ENCODE peak calls at places on chromosomes 13 and 19, in seven cellular contexts. One of them, this sample, is unnamed.

GRCh38 chr19:16385296-16385695 is 60.7 kb downstream of the KLF2 start:
- DNase-seq in lower leg skin: no peak
- DNase-seq in neural crest cell: no peak
- DNase-seq in dorsolateral prefrontal cortex: no peak
- DNase-seq in epithelial cell of esophagus: no peak
- DNase-seq in CD4-positive, alpha-beta T cell: no peak
- DNase-seq in left ventricle myocardium inferior: peak; percentile 14
- DNase-seq in this sample: no peak

GRCh38 chr13:36815069-36815468 is 4.0 kb upstream of the RFXAP start:
- DNase-seq in epithelial cell of esophagus: no peak
- DNase-seq in CD4-positive, alpha-beta T cell: no peak
- DNase-seq in dorsolateral prefrontal cortex: no peak
- DNase-seq in neural crest cell: no peak
- DNase-seq in lower leg skin: no peak
- DNase-seq in left ventricle myocardium inferior: no peak
- DNase-seq in this sample: peak; percentile 44

GRCh38 chr13:26007774-26008173 is 44.0 kb downstream of the SHISA2 start:
- DNase-seq in neural crest cell: no peak
- DNase-seq in epithelial cell of esophagus: no peak
- DNase-seq in CD4-positive, alpha-beta T cell: no peak
- DNase-seq in dorsolateral prefrontal cortex: no peak
- DNase-seq in lower leg skin: no peak
- DNase-seq in left ventricle myocardium inferior: no peak
- DNase-seq in this sample: no peak

GRCh38 chr19:5786593-5787551 is 2.3 kb upstream of the PRR22 start:
- DNase-seq in neural crest cell: no peak
- DNase-seq in left ventricle myocardium inferior: no peak
- DNase-seq in lower leg skin: no peak
- DNase-seq in CD4-positive, alpha-beta T cell: no peak
- DNase-seq in epithelial cell of esophagus: no peak
- DNase-seq in dorsolateral prefrontal cortex: no peak
- DNase-seq in this sample: no peak

GRCh38 chr19:48398329-48399235 is 5.1 kb downstream of the GRIN2D start:
- DNase-seq in neural crest cell: peak; percentile 70
- DNase-seq in lower leg skin: peak; percentile 94
- DNase-seq in epithelial cell of esophagus: peak; percentile 91
- DNase-seq in dorsolateral prefrontal cortex: no peak
- DNase-seq in CD4-positive, alpha-beta T cell: peak; percentile 81
- DNase-seq in left ventricle myocardium inferior: peak; percentile 80
- DNase-seq in this sample: peak; percentile 96

GRCh38 chr19:18118420-18119242 is 21.1 kb downstream of the MAST3 start:
- DNase-seq in lower leg skin: no peak
- DNase-seq in left ventricle myocardium inferior: no peak
- DNase-seq in dorsolateral prefrontal cortex: no peak
- DNase-seq in CD4-positive, alpha-beta T cell: no peak
- DNase-seq in neural crest cell: no peak
- DNase-seq in epithelial cell of esophagus: no peak
- DNase-seq in this sample: peak; percentile 56

GRCh38 chr13:41658057-41658642 is 200.8 kb downstream of the RGCC start:
- DNase-seq in epithelial cell of esophagus: peak; percentile 39
- DNase-seq in CD4-positive, alpha-beta T cell: no peak
- DNase-seq in lower leg skin: no peak
- DNase-seq in dorsolateral prefrontal cortex: no peak
- DNase-seq in left ventricle myocardium inferior: no peak
- DNase-seq in neural crest cell: no peak
- DNase-seq in this sample: peak; percentile 81

GRCh38 chr19:16957151-16957662 is 68.4 kb downstream of the F2RL3 start:
- DNase-seq in neural crest cell: no peak
- DNase-seq in dorsolateral prefrontal cortex: no peak
- DNase-seq in left ventricle myocardium inferior: no peak
- DNase-seq in epithelial cell of esophagus: peak; percentile 30
- DNase-seq in lower leg skin: peak; percentile 78
- DNase-seq in CD4-positive, alpha-beta T cell: no peak
- DNase-seq in this sample: no peak

GRCh38 chr13:91817250-91817649 is 418.8 kb downstream of the GPC5 start:
- DNase-seq in dorsolateral prefrontal cortex: no peak
- DNase-seq in neural crest cell: no peak
- DNase-seq in epithelial cell of esophagus: no peak
- DNase-seq in CD4-positive, alpha-beta T cell: no peak
- DNase-seq in left ventricle myocardium inferior: no peak
- DNase-seq in lower leg skin: no peak
- DNase-seq in this sample: peak; percentile 0

GRCh38 chr13:43245374-43245964 is 222.1 kb downstream of the DNAJC15 start:
- DNase-seq in epithelial cell of esophagus: peak; percentile 76
- DNase-seq in CD4-positive, alpha-beta T cell: no peak
- DNase-seq in left ventricle myocardium inferior: no peak
- DNase-seq in neural crest cell: no peak
- DNase-seq in dorsolateral prefrontal cortex: no peak
- DNase-seq in lower leg skin: no peak
- DNase-seq in this sample: peak; percentile 90

GRCh38 chr13:65414187-65414586 is 1815.9 kb downstream of the PCDH9 start:
- DNase-seq in dorsolateral prefrontal cortex: no peak
- DNase-seq in epithelial cell of esophagus: no peak
- DNase-seq in CD4-positive, alpha-beta T cell: no peak
- DNase-seq in left ventricle myocardium inferior: no peak
- DNase-seq in neural crest cell: no peak
- DNase-seq in lower leg skin: no peak
- DNase-seq in this sample: no peak

GRCh38 chr13:92158335-92158734 is 759.9 kb downstream of the GPC5 start:
- DNase-seq in lower leg skin: no peak
- DNase-seq in left ventricle myocardium inferior: no peak
- DNase-seq in CD4-positive, alpha-beta T cell: no peak
- DNase-seq in epithelial cell of esophagus: peak; percentile 70
- DNase-seq in neural crest cell: no peak
- DNase-seq in dorsolateral prefrontal cortex: no peak
- DNase-seq in this sample: no peak

GRCh38 chr19:411723-412355 is 2.9 kb upstream of the C2CD4C start:
- DNase-seq in CD4-positive, alpha-beta T cell: no peak
- DNase-seq in neural crest cell: no peak
- DNase-seq in dorsolateral prefrontal cortex: no peak
- DNase-seq in epithelial cell of esophagus: no peak
- DNase-seq in left ventricle myocardium inferior: no peak
- DNase-seq in lower leg skin: no peak
- DNase-seq in this sample: no peak

GRCh38 chr13:91701975-91702374 is 303.6 kb downstream of the GPC5 start:
- DNase-seq in epithelial cell of esophagus: no peak
- DNase-seq in CD4-positive, alpha-beta T cell: no peak
- DNase-seq in left ventricle myocardium inferior: no peak
- DNase-seq in lower leg skin: no peak
- DNase-seq in dorsolateral prefrontal cortex: no peak
- DNase-seq in neural crest cell: no peak
- DNase-seq in this sample: no peak

GRCh38 chr19:54299126-54299498 is 13.9 kb downstream of the LILRA5 start:
- DNase-seq in dorsolateral prefrontal cortex: no peak
- DNase-seq in left ventricle myocardium inferior: no peak
- DNase-seq in epithelial cell of esophagus: no peak
- DNase-seq in neural crest cell: no peak
- DNase-seq in CD4-positive, alpha-beta T cell: no peak
- DNase-seq in lower leg skin: peak; percentile 49
- DNase-seq in this sample: no peak

GRCh38 chr13:36530050-36530789 is 97.9 kb downstream of the CCNA1 start:
- DNase-seq in left ventricle myocardium inferior: no peak
- DNase-seq in neural crest cell: no peak
- DNase-seq in epithelial cell of esophagus: peak; percentile 82
- DNase-seq in lower leg skin: no peak
- DNase-seq in dorsolateral prefrontal cortex: peak; percentile 11
- DNase-seq in CD4-positive, alpha-beta T cell: no peak
- DNase-seq in this sample: no peak

GRCh38 chr19:28531979-28532378 is 681.0 kb downstream of the UQCRFS1 start:
- DNase-seq in CD4-positive, alpha-beta T cell: no peak
- DNase-seq in left ventricle myocardium inferior: no peak
- DNase-seq in dorsolateral prefrontal cortex: no peak
- DNase-seq in neural crest cell: no peak
- DNase-seq in epithelial cell of esophagus: no peak
- DNase-seq in lower leg skin: no peak
- DNase-seq in this sample: no peak

GRCh38 chr13:107043016-107043957 is 475.4 kb upstream of the ARGLU1 start:
- DNase-seq in left ventricle myocardium inferior: no peak
- DNase-seq in dorsolateral prefrontal cortex: no peak
- DNase-seq in neural crest cell: no peak
- DNase-seq in epithelial cell of esophagus: no peak
- DNase-seq in lower leg skin: no peak
- DNase-seq in CD4-positive, alpha-beta T cell: no peak
- DNase-seq in this sample: peak; percentile 6

GRCh38 chr19:13974073-13974472 is 21.8 kb downstream of the DCAF15 start:
- DNase-seq in lower leg skin: no peak
- DNase-seq in CD4-positive, alpha-beta T cell: peak; percentile 47
- DNase-seq in neural crest cell: no peak
- DNase-seq in dorsolateral prefrontal cortex: no peak
- DNase-seq in left ventricle myocardium inferior: no peak
- DNase-seq in epithelial cell of esophagus: peak; percentile 95
- DNase-seq in this sample: no peak

GRCh38 chr19:6713773-6714692 is 6.4 kb downstream of the C3 start:
- DNase-seq in epithelial cell of esophagus: no peak
- DNase-seq in dorsolateral prefrontal cortex: no peak
- DNase-seq in lower leg skin: no peak
- DNase-seq in left ventricle myocardium inferior: no peak
- DNase-seq in neural crest cell: no peak
- DNase-seq in CD4-positive, alpha-beta T cell: no peak
- DNase-seq in this sample: no peak

GRCh38 chr13:98105929-98106336 is 37.0 kb upstream of the FARP1 start:
- DNase-seq in epithelial cell of esophagus: no peak
- DNase-seq in lower leg skin: peak; percentile 20
- DNase-seq in left ventricle myocardium inferior: peak; percentile 18
- DNase-seq in CD4-positive, alpha-beta T cell: no peak
- DNase-seq in dorsolateral prefrontal cortex: no peak
- DNase-seq in neural crest cell: no peak
- DNase-seq in this sample: peak; percentile 24

DNA sequence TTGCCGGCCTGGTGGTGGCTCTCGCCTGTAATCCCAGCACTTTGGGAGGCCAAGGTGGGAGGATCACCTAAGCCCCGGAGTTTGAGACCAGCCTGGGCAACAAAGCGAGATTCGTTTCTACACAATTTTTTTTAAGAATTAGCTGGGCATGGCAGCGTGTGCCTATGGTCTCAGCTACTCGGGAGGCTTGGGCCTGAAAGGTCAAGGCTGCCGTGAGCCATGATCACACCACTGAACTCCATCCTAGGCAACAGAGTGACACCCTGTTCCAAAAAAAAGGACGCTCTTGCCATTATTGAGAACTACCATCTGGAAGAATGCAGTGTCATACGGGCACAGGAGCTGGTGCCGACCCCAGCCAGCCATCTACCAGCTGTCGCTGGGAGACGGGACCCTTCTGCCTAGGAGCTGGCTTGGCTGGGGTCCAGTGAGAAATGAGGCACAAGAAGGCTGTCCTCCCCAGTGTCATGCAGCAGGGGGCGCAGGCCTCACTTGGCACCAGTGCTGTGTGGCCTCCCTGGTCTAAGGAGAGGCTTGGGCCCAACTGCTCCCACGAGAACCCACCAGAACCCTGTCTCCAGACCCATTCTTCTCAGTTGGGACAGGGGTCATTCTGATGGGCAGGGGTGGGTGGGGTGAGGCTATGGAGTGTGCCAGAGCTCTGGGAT is 12.2 kb upstream of the RELB start:
- DNase-seq in dorsolateral prefrontal cortex: peak; percentile 38
- DNase-seq in lower leg skin: peak; percentile 89
- DNase-seq in left ventricle myocardium inferior: peak; percentile 40
- DNase-seq in epithelial cell of esophagus: peak; percentile 69
- DNase-seq in CD4-positive, alpha-beta T cell: peak; percentile 63
- DNase-seq in neural crest cell: peak; percentile 64
- DNase-seq in this sample: peak; percentile 35
- TF ChIP-seq CTCF in dorsolateral prefrontal cortex: peak; percentile 43
- TF ChIP-seq CTCF in lower leg skin: no peak
- TF ChIP-seq CTCF in left ventricle myocardium inferior: peak; percentile 59
- TF ChIP-seq CTCF in epithelial cell of esophagus: peak; percentile 73
- TF ChIP-seq CTCF in CD4-positive, alpha-beta T cell: peak; percentile 48
- TF ChIP-seq CTCF in neural crest cell: peak; percentile 67
- TF ChIP-seq CTCF in this sample: peak; percentile 52

GRCh38 chr19:12779162-12779993 is 4.0 kb upstream of the HOOK2 start:
- DNase-seq in CD4-positive, alpha-beta T cell: no peak
- DNase-seq in epithelial cell of esophagus: no peak
- DNase-seq in lower leg skin: peak; percentile 90
- DNase-seq in neural crest cell: peak; percentile 36
- DNase-seq in dorsolateral prefrontal cortex: peak; percentile 22
- DNase-seq in left ventricle myocardium inferior: peak; percentile 73
- DNase-seq in this sample: peak; percentile 85
- TF ChIP-seq CTCF in CD4-positive, alpha-beta T cell: no peak
- TF ChIP-seq CTCF in epithelial cell of esophagus: no peak
- TF ChIP-seq CTCF in lower leg skin: no peak
- TF ChIP-seq CTCF in neural crest cell: no peak
- TF ChIP-seq CTCF in dorsolateral prefrontal cortex: no peak
- TF ChIP-seq CTCF in left ventricle myocardium inferior: no peak
- TF ChIP-seq CTCF in this sample: no peak

GRCh38 chr13:50170447-50171037 is 155.3 kb downstream of the KCNRG start:
- DNase-seq in lower leg skin: no peak
- DNase-seq in dorsolateral prefrontal cortex: no peak
- DNase-seq in CD4-positive, alpha-beta T cell: no peak
- DNase-seq in epithelial cell of esophagus: peak; percentile 24
- DNase-seq in neural crest cell: no peak
- DNase-seq in left ventricle myocardium inferior: no peak
- DNase-seq in this sample: peak; percentile 44
- TF ChIP-seq CTCF in lower leg skin: no peak
- TF ChIP-seq CTCF in dorsolateral prefrontal cortex: peak; percentile 39
- TF ChIP-seq CTCF in CD4-positive, alpha-beta T cell: peak; percentile 9
- TF ChIP-seq CTCF in epithelial cell of esophagus: peak; percentile 47
- TF ChIP-seq CTCF in neural crest cell: no peak
- TF ChIP-seq CTCF in left ventricle myocardium inferior: peak; percentile 55
- TF ChIP-seq CTCF in this sample: peak; percentile 46

GRCh38 chr19:52464798-52465470 is 11.6 kb downstream of the ZNF578 start:
- DNase-seq in CD4-positive, alpha-beta T cell: no peak
- DNase-seq in neural crest cell: peak; percentile 29
- DNase-seq in left ventricle myocardium inferior: no peak
- DNase-seq in lower leg skin: no peak
- DNase-seq in dorsolateral prefrontal cortex: no peak
- DNase-seq in epithelial cell of esophagus: no peak
- DNase-seq in this sample: no peak
- TF ChIP-seq CTCF in CD4-positive, alpha-beta T cell: no peak
- TF ChIP-seq CTCF in neural crest cell: peak; percentile 60
- TF ChIP-seq CTCF in left ventricle myocardium inferior: no peak
- TF ChIP-seq CTCF in lower leg skin: no peak
- TF ChIP-seq CTCF in dorsolateral prefrontal cortex: no peak
- TF ChIP-seq CTCF in epithelial cell of esophagus: no peak
- TF ChIP-seq CTCF in this sample: no peak